ENCODE peak calls at places on chromosomes 16 and 17, in six cellular contexts. A, R, C, M, V and E are unnamed samples.

GRCh38 chr17:9725575-9725974 is 65.8 kb downstream of the DHRS7C start:
- DNase-seq in V (no peak), A (no peak), M (no peak), R (no peak), C (peak), E (no peak)

GRCh38 chr16:11136600-11136999 is 119.4 kb downstream of the SOCS1 start:
- DNase-seq in R (no peak), M (no peak), V (peak), C (no peak), A (no peak), E (peak)

GRCh38 chr17:78920528-78920927 is 4.7 kb downstream of the TIMP2 start:
- DNase-seq in A (no peak), M (no peak), V (no peak), R (no peak), C (no peak), E (no peak)

GRCh38 chr16:14333361-14333760 is 262.2 kb downstream of the MRTFB start:
- DNase-seq in A (no peak), R (no peak), V (no peak), C (no peak), M (no peak), E (no peak)

GRCh38 chr17:57762375-57762916 is 17.3 kb upstream of the CCDC182 start:
- DNase-seq in V (no peak), M (no peak), A (no peak), C (no peak), R (no peak), E (no peak)

GRCh38 chr16:84548971-84549844 is 44.7 kb upstream of the MEAK7 start:
- DNase-seq in M (no peak), A (no peak), C (no peak), R (peak), V (no peak), E (no peak)

GRCh38 chr17:1111599-1112443 is 68.0 kb downstream of the ABR start:
- DNase-seq in A (no peak), C (no peak), M (no peak), R (no peak), V (no peak), E (no peak)

GRCh38 chr16:84690088-84690819 is 9.5 kb upstream of the USP10 start:
- DNase-seq in V (no peak), M (no peak), C (no peak), R (no peak), A (no peak), E (no peak)

GRCh38 chr16:54540525-54541180 is 254.1 kb upstream of the IRX3 start:
- DNase-seq in M (no peak), C (no peak), A (no peak), R (no peak), V (no peak), E (no peak)

GRCh38 chr17:15377200-15377599 is 35.8 kb upstream of the TEKT3 start:
- DNase-seq in R (peak), V (peak), C (no peak), M (no peak), A (no peak), E (peak)

GRCh38 chr16:47499700-47500264 is 38.7 kb downstream of the PHKB start:
- DNase-seq in C (no peak), R (no peak), A (no peak), M (no peak), V (no peak), E (no peak)

GRCh38 chr17:17549732-17550366 is 41.7 kb downstream of the PEMT start:
- DNase-seq in C (no peak), V (no peak), R (no peak), A (no peak), M (no peak), E (no peak)

GRCh38 chr17:8947201-8947600 is 18.3 kb downstream of the PIK3R5 start:
- DNase-seq in V (peak), A (no peak), M (no peak), C (no peak), R (no peak), E (peak)

GRCh38 chr17:63279498-63280230 is 166.4 kb downstream of the CYB561 start:
- DNase-seq in A (no peak), M (no peak), R (no peak), V (peak), C (no peak), E (peak)

GRCh38 chr16:66537236-66537635 is 12.7 kb downstream of the TK2 start:
- DNase-seq in R (no peak), M (no peak), C (no peak), A (no peak), V (no peak), E (no peak)

GRCh38 chr17:6485646-6486412 is 41.6 kb downstream of the PIMREG start:
- DNase-seq in R (no peak), C (no peak), V (no peak), A (no peak), M (no peak), E (no peak)

GRCh38 chr16:21626659-21627277 is 25.6 kb downstream of the IGSF6 start:
- DNase-seq in M (peak), C (no peak), R (peak), A (no peak), V (peak), E (peak)

GRCh38 chr17:65323055-65323454 is 185.9 kb downstream of the RGS9 start:
- DNase-seq in R (no peak), V (no peak), M (no peak), C (no peak), A (no peak), E (no peak)

GRCh38 chr16:86509759-86510464 is 415 bp upstream of the FOXF1 start:
- DNase-seq in A (no peak), R (peak), C (peak), V (no peak), M (no peak), E (peak)

GRCh38 chr16:21326459-21326858 is 48.4 kb upstream of the CRYM start:
- DNase-seq in M (no peak), V (no peak), C (no peak), R (no peak), A (no peak), E (no peak)

GRCh38 chr17:17403899-17404576 is 72.8 kb upstream of the MED9 start:
- DNase-seq in M (no peak), R (no peak), A (peak), V (no peak), C (peak), E (no peak)

GRCh38 chr16:19898924-19899604 is 14.4 kb upstream of the GPRC5B start:
- DNase-seq in M (peak), A (peak), R (peak), C (peak), V (peak), E (peak)

GRCh38 chr16:85610446-85611204 is 2.5 kb upstream of the GSE1 start:
- DNase-seq in V (peak), M (peak), A (peak), C (peak), R (peak), E (peak)